ENCODE peak calls at places on chromosomes 5 and 9, in eight cellular contexts. E is tibial artery, N is left ventricle myocardium inferior, D is lower lobe of right lung, P is spleen, T is gastrocnemius medialis, H is IMR-90, L is mesendoderm. C is an unnamed sample.
A peak's percentile ranks its signal among the peaks of the same experiment; 100 is the strongest.

GRCh38 chr9:4197548-4197947 is 102.3 kb downstream of the GLIS3 start:
- DNase-seq in E (no peak), N (no peak), H (no peak), L (peak; percentile 64), D (no peak), T (no peak), P (no peak), C (no peak)

GRCh38 chr5:31854181-31854624 is 215.3 kb downstream of the PDZD2 start:
- DNase-seq in L (peak; percentile 90), H (peak; percentile 26), E (peak; percentile 28), P (no peak), D (peak; percentile 55), T (no peak), N (peak; percentile 33), C (peak; percentile 16)

GRCh38 chr5:66517361-66517760 is 78.8 kb upstream of the MAST4 start:
- DNase-seq in H (no peak), D (no peak), T (no peak), P (no peak), E (no peak), N (no peak), L (no peak), C (no peak)

GRCh38 chr5:1737790-1738405 is 61.7 kb downstream of the MRPL36 start:
- DNase-seq in L (peak; percentile 36), T (no peak), E (no peak), N (no peak), P (no peak), D (no peak), H (peak; percentile 13), C (no peak)

GRCh38 chr9:23309800-23310199 is 516.2 kb downstream of the ELAVL2 start:
- DNase-seq in D (no peak), N (no peak), L (no peak), T (no peak), H (no peak), P (no peak), E (no peak), C (no peak)

GRCh38 chr9:10232352-10232930 is 380.4 kb downstream of the PTPRD start:
- DNase-seq in L (peak; percentile 11), P (no peak), D (no peak), N (no peak), E (no peak), T (no peak), H (peak; percentile 1), C (no peak)

GRCh38 chr9:90942555-90942954 is 140.9 kb downstream of the SYK start:
- DNase-seq in T (no peak), N (no peak), P (no peak), H (peak; percentile 48), D (no peak), L (no peak), E (no peak), C (no peak)

GRCh38 chr5:32785639-32786216 is 74.6 kb downstream of the NPR3 start:
- DNase-seq in T (no peak), H (no peak), E (no peak), P (no peak), D (no peak), N (no peak), L (peak; percentile 3), C (no peak)

GRCh38 chr5:16461782-16462181 is 3.8 kb downstream of the ZNF622 start:
- DNase-seq in E (no peak), N (no peak), L (peak; percentile 24), D (no peak), P (no peak), H (peak; percentile 94), T (no peak), C (no peak)

GRCh38 chr5:16457451-16457850 is 8.1 kb downstream of the ZNF622 start:
- DNase-seq in E (no peak), H (no peak), N (no peak), L (peak; percentile 9), P (no peak), D (no peak), T (no peak), C (no peak)

GRCh38 chr5:16461026-16461425 is 4.6 kb downstream of the ZNF622 start:
- DNase-seq in P (no peak), T (no peak), D (no peak), L (no peak), N (no peak), E (no peak), H (peak; percentile 70), C (no peak)

GRCh38 chr5:16457853-16458252 is 7.7 kb downstream of the ZNF622 start:
- DNase-seq in D (no peak), L (no peak), N (no peak), H (peak; percentile 49), E (no peak), T (no peak), P (no peak), C (no peak)

DNA sequence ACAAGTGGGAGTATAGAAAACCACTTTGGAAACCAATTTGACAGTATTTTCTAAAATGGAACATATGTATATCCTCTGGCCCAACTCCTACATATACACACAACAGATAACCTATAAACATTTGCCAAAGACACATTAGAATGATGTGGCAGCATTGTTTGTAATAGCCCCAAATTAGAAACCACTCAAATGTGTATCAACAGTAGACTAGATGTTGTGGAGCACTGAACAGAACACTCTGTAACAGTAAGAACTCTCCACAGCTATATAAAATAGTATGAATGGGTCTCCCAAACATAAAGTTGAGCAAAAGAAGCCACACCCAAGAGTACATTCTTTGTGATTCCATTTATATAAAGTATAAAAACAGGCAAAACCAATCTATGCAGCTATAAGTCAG is 6.1 kb downstream of the ZNF622 start:
- DNase-seq in T (no peak), N (no peak), H (no peak), L (no peak), E (no peak), D (no peak), P (no peak), C (no peak)
- H3K4me1 ChIP-seq in T (peaks cover 96% of the 10 kb centered on the region), N (peaks cover 100% of the 10 kb centered on the region), H (peaks cover 19% of the 10 kb centered on the region), L (peaks cover 2% of the 10 kb centered on the region), E (peaks cover 40% of the 10 kb centered on the region), D (peaks cover 77% of the 10 kb centered on the region), P (peaks cover 68% of the 10 kb centered on the region), C (peaks cover 90% of the 10 kb centered on the region)

DNA sequence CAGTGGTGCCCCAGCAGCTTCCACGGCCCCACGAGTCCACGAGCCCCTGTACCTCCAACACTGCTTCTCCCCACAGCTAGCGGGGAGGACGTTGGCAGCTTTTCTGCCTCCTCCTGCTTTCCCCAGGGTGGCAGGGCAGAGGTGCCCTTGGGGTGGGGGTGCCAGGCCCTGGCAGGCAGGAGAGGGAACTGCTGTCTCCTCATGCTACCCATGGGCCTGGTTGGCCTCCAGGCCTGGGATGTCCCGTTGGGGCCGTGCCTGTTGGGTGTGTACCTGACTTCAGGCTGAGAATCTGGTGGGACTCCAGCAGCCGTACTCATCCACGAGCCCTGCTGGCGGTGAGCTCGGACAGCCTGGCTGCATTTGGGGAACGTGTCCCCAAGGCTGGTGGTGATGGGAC is 27.3 kb downstream of the RXRA start:
- DNase-seq in T (peak; percentile 75), H (no peak), N (peak; percentile 59), P (no peak), L (no peak), D (no peak), E (no peak), C (no peak)
- H3K4me1 ChIP-seq in T (peaks cover 97% of the 10 kb centered on the region), H (peaks cover 20% of the 10 kb centered on the region), N (peaks cover 100% of the 10 kb centered on the region), P (peaks cover 8% of the 10 kb centered on the region), L (no peaks in the 10 kb centered on the region), D (peaks cover 97% of the 10 kb centered on the region), E (peaks cover 100% of the 10 kb centered on the region), C (peaks cover 100% of the 10 kb centered on the region)

GRCh38 chr5:134122530-134122929 is 8.0 kb downstream of the TCF7 start:
- DNase-seq in P (peak; percentile 88), D (no peak), N (no peak), L (no peak), E (no peak), T (no peak), H (no peak), C (no peak)
- H3K4me1 ChIP-seq in P (peaks cover 72% of the 10 kb centered on the region), D (peaks cover 36% of the 10 kb centered on the region), N (peaks cover 35% of the 10 kb centered on the region), L (no peaks in the 10 kb centered on the region), E (peaks cover 27% of the 10 kb centered on the region), T (peaks cover 17% of the 10 kb centered on the region), H (peaks cover 14% of the 10 kb centered on the region), C (peaks cover 12% of the 10 kb centered on the region)

DNA sequence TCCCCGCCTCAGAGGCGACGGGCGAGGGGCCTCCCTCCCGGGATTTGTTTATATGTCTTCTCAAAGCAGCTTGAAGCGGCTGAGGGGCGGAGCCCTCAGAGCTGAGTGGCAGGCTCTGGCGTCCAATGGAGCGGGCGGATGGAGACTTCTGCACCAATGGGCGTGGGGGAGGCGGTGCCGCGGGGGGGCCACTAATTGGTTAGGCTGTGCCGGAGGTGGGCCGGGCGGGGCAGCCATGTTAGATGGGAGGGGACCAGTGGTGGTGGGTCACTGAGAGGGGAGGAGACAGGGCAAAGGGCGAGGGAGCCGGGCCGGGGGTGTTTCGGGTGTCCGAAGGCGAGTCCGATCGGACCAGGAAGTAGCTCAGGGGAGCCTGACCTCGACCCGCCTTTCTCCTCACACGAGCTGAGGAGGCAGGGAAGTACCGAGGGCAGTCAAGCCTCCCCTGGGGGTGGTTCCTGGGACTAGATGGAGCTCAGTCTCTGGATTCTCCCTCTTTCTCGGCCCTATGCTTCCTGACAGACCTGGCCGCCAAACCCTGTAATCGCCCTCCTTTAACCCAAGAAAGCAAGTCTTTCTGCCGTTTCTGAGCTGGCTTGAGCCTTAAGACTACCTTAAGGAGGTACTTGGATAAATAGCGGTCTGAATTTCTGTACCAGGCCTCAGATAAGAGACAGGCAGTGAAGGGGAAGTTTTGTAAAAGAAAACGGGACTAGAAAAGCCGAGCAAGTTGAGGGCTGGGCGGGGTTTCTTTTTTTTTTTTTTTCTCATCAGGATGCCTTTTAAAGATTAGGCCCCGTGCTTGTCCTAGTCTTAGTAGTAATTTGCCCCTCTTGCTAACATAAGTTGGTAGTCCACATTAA is 1.1 kb downstream of the CREBRF start:
- DNase-seq in L (peak; percentile 99), P (peak; percentile 98), T (peak; percentile 99), H (peak; percentile 97), D (peak; percentile 99), N (peak; percentile 99), E (peak; percentile 99), C (peak; percentile 99)
- H3K4me1 ChIP-seq in L (peaks cover 5% of the 10 kb centered on the region), P (peaks cover 48% of the 10 kb centered on the region), T (peaks cover 18% of the 10 kb centered on the region), H (no peaks in the 10 kb centered on the region), D (peaks cover 51% of the 10 kb centered on the region), N (peaks cover 66% of the 10 kb centered on the region), E (peaks cover 29% of the 10 kb centered on the region), C (peaks cover 29% of the 10 kb centered on the region)

C was measured in psoas muscle.